ENCODE peak calls at places on chromosome 5, in five cellular contexts. One of them, this sample, is unnamed. For H3K79me2, the result is how much of the 10 kb centered on the place peaks cover.

GRCh38 chr5:157076558-157076957 is 17.6 kb upstream of the HAVCR1 start:
- DNase-seq in GM23338: no peak
- DNase-seq in mammary epithelial cell: no peak
- DNase-seq in neural progenitor cell: no peak
- DNase-seq in PC-9: no peak
- DNase-seq in this sample: no peak

GRCh38 chr5:173602423-173602822 is 14.0 kb downstream of the BOD1 start:
- DNase-seq in mammary epithelial cell: no peak
- DNase-seq in PC-9: no peak
- DNase-seq in GM23338: peak
- DNase-seq in neural progenitor cell: no peak
- DNase-seq in this sample: no peak

GRCh38 chr5:106140101-106140500 is 1530.6 kb downstream of the EFNA5 start:
- DNase-seq in mammary epithelial cell: no peak
- DNase-seq in neural progenitor cell: no peak
- DNase-seq in PC-9: no peak
- DNase-seq in GM23338: no peak
- DNase-seq in this sample: no peak

GRCh38 chr5:158676642-158677489 is 422.9 kb downstream of the EBF1 start:
- DNase-seq in neural progenitor cell: peak
- DNase-seq in PC-9: no peak
- DNase-seq in GM23338: peak
- DNase-seq in mammary epithelial cell: no peak
- DNase-seq in this sample: peak

GRCh38 chr5:68225911-68226563 is 10.5 kb downstream of the PIK3R1 start:
- DNase-seq in PC-9: no peak
- DNase-seq in GM23338: no peak
- DNase-seq in mammary epithelial cell: no peak
- DNase-seq in neural progenitor cell: no peak
- DNase-seq in this sample: no peak

GRCh38 chr5:140182803-140183367 is 7.9 kb downstream of the CYSTM1 start:
- DNase-seq in neural progenitor cell: peak
- DNase-seq in GM23338: peak
- DNase-seq in PC-9: no peak
- DNase-seq in mammary epithelial cell: no peak
- DNase-seq in this sample: no peak

GRCh38 chr5:91283326-91283725 is 99.8 kb downstream of the ARRDC3 start:
- DNase-seq in GM23338: no peak
- DNase-seq in neural progenitor cell: no peak
- DNase-seq in mammary epithelial cell: peak
- DNase-seq in PC-9: no peak
- DNase-seq in this sample: no peak

GRCh38 chr5:76804266-76804665 is 14.6 kb upstream of the F2RL1 start:
- DNase-seq in mammary epithelial cell: no peak
- DNase-seq in PC-9: peak
- DNase-seq in neural progenitor cell: no peak
- DNase-seq in GM23338: no peak
- DNase-seq in this sample: no peak

GRCh38 chr5:64229163-64229774 is 63.6 kb downstream of the RNF180 start:
- DNase-seq in GM23338: peak
- DNase-seq in neural progenitor cell: peak
- DNase-seq in PC-9: no peak
- DNase-seq in mammary epithelial cell: peak
- DNase-seq in this sample: peak

GRCh38 chr5:2993301-2993700 is 241.8 kb upstream of the IRX2 start:
- DNase-seq in PC-9: no peak
- DNase-seq in mammary epithelial cell: no peak
- DNase-seq in GM23338: no peak
- DNase-seq in neural progenitor cell: no peak
- DNase-seq in this sample: no peak

GRCh38 chr5:52024363-52024762 is 641.1 kb downstream of the ISL1 start:
- DNase-seq in GM23338: no peak
- DNase-seq in neural progenitor cell: no peak
- DNase-seq in mammary epithelial cell: no peak
- DNase-seq in PC-9: no peak
- DNase-seq in this sample: no peak

GRCh38 chr5:150469718-150470470 is 20.4 kb upstream of the RPS14 start:
- DNase-seq in PC-9: peak
- DNase-seq in neural progenitor cell: no peak
- DNase-seq in GM23338: no peak
- DNase-seq in mammary epithelial cell: peak
- DNase-seq in this sample: no peak

GRCh38 chr5:16265141-16265540 is 85.5 kb upstream of the MARCHF11 start:
- DNase-seq in PC-9: no peak
- DNase-seq in mammary epithelial cell: no peak
- DNase-seq in GM23338: no peak
- DNase-seq in neural progenitor cell: no peak
- DNase-seq in this sample: no peak

GRCh38 chr5:14655146-14655741 is 9.3 kb upstream of the OTULIN start:
- DNase-seq in mammary epithelial cell: no peak
- DNase-seq in PC-9: no peak
- DNase-seq in GM23338: no peak
- DNase-seq in neural progenitor cell: no peak
- DNase-seq in this sample: peak

GRCh38 chr5:29697786-29698414 is 1495.6 kb upstream of the CDH6 start:
- DNase-seq in PC-9: no peak
- DNase-seq in neural progenitor cell: peak
- DNase-seq in mammary epithelial cell: no peak
- DNase-seq in GM23338: peak
- DNase-seq in this sample: no peak

GRCh38 chr5:40401965-40402364 is 277.8 kb upstream of the PTGER4 start:
- DNase-seq in neural progenitor cell: no peak
- DNase-seq in GM23338: no peak
- DNase-seq in PC-9: peak
- DNase-seq in mammary epithelial cell: peak
- DNase-seq in this sample: no peak

GRCh38 chr5:17182494-17182893 is 34.9 kb upstream of the BASP1 start:
- DNase-seq in GM23338: no peak
- DNase-seq in PC-9: no peak
- DNase-seq in neural progenitor cell: no peak
- DNase-seq in mammary epithelial cell: peak
- DNase-seq in this sample: no peak

GRCh38 chr5:115450741-115451140 is 93.8 kb downstream of the FEM1C start:
- DNase-seq in mammary epithelial cell: peak
- DNase-seq in neural progenitor cell: no peak
- DNase-seq in GM23338: no peak
- DNase-seq in PC-9: no peak
- DNase-seq in this sample: no peak

GRCh38 chr5:23071682-23072081 is 218.5 kb upstream of the CDH12 start:
- DNase-seq in mammary epithelial cell: no peak
- DNase-seq in PC-9: no peak
- DNase-seq in neural progenitor cell: no peak
- DNase-seq in GM23338: no peak
- DNase-seq in this sample: no peak

GRCh38 chr5:139157556-139157955 is 40.6 kb downstream of the SIL1 start:
- DNase-seq in neural progenitor cell: no peak
- DNase-seq in mammary epithelial cell: no peak
- DNase-seq in GM23338: no peak
- DNase-seq in PC-9: peak
- DNase-seq in this sample: no peak

GRCh38 chr5:119276976-119277375 is 78.8 kb upstream of the TNFAIP8 start:
- DNase-seq in neural progenitor cell: no peak
- DNase-seq in PC-9: no peak
- DNase-seq in mammary epithelial cell: no peak
- DNase-seq in GM23338: no peak
- DNase-seq in this sample: peak

GRCh38 chr5:149030838-149031397 is 31.9 kb downstream of the SH3TC2 start:
- DNase-seq in GM23338: no peak
- DNase-seq in neural progenitor cell: no peak
- DNase-seq in mammary epithelial cell: no peak
- DNase-seq in PC-9: peak
- DNase-seq in this sample: no peak

GRCh38 chr5:53469946-53470687 is 10.3 kb upstream of the FST start:
- DNase-seq in neural progenitor cell: no peak
- DNase-seq in GM23338: no peak
- DNase-seq in mammary epithelial cell: peak
- DNase-seq in PC-9: peak
- DNase-seq in this sample: no peak

GRCh38 chr5:144467795-144468194 is 297.1 kb downstream of the KCTD16 start:
- DNase-seq in PC-9: no peak
- DNase-seq in GM23338: peak
- DNase-seq in mammary epithelial cell: peak
- DNase-seq in neural progenitor cell: peak
- DNase-seq in this sample: no peak

GRCh38 chr5:101364469-101364868 is 461.4 kb upstream of the ST8SIA4 start:
- DNase-seq in mammary epithelial cell: no peak
- DNase-seq in PC-9: no peak
- DNase-seq in neural progenitor cell: no peak
- DNase-seq in GM23338: no peak
- DNase-seq in this sample: no peak

GRCh38 chr5:6568909-6569308 is 63.9 kb downstream of the NSUN2 start:
- DNase-seq in PC-9: no peak
- DNase-seq in mammary epithelial cell: no peak
- DNase-seq in GM23338: no peak
- DNase-seq in neural progenitor cell: no peak
- DNase-seq in this sample: no peak

GRCh38 chr5:156722358-156722757 is 127.7 kb upstream of the PPP1R2B start:
- DNase-seq in GM23338: no peak
- DNase-seq in mammary epithelial cell: no peak
- DNase-seq in PC-9: no peak
- DNase-seq in neural progenitor cell: no peak
- DNase-seq in this sample: no peak

DNA sequence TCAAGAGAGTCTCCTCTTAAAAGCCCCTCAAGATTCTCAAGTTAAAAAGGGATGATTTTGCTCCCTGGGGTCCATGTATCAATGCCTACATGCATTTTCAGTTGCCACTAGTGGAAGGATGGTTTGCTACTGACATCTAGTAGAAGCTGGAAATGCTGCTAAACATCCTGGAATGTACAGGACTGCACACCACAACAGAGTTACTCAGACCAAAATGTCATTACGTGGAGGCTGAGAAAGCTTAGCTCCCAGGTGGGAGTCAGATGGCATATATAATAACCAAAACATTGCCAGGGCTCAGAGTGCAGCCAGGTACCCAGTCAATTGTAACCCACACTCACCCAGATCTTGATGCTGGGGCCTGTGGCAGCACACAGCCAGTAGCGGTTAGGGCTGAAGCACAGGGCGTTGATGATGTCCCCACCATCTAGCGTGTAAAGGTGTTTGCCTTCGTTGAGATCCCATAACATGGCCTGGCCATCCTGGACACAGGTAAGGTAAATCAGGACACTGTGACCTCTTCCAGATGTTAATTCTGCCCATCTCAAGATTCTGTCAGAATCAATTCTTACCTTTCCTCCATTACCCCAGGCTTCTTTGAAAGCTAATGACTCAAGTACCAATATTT is 5.8 kb downstream of the RACK1 start:
- DNase-seq in GM23338: no peak
- DNase-seq in PC-9: no peak
- DNase-seq in neural progenitor cell: no peak
- DNase-seq in mammary epithelial cell: no peak
- DNase-seq in this sample: no peak
- H3K79me2 ChIP-seq in GM23338: under half
- H3K79me2 ChIP-seq in PC-9: half or more
- H3K79me2 ChIP-seq in neural progenitor cell: under half
- H3K79me2 ChIP-seq in mammary epithelial cell: half or more
- H3K79me2 ChIP-seq in this sample: under half

GRCh38 chr5:113084402-113085083 is 107.9 kb downstream of the DCP2 start:
- DNase-seq in PC-9: no peak
- DNase-seq in mammary epithelial cell: no peak
- DNase-seq in neural progenitor cell: no peak
- DNase-seq in GM23338: no peak
- DNase-seq in this sample: no peak

GRCh38 chr5:113081881-113082546 is 105.4 kb downstream of the DCP2 start:
- DNase-seq in mammary epithelial cell: peak
- DNase-seq in GM23338: no peak
- DNase-seq in PC-9: no peak
- DNase-seq in neural progenitor cell: no peak
- DNase-seq in this sample: no peak

GRCh38 chr5:113081091-113081490 is 104.5 kb downstream of the DCP2 start:
- DNase-seq in PC-9: no peak
- DNase-seq in neural progenitor cell: peak
- DNase-seq in mammary epithelial cell: no peak
- DNase-seq in GM23338: peak
- DNase-seq in this sample: no peak

GRCh38 chr5:113085084-113085414 is 108.5 kb downstream of the DCP2 start:
- DNase-seq in mammary epithelial cell: no peak
- DNase-seq in GM23338: no peak
- DNase-seq in neural progenitor cell: no peak
- DNase-seq in PC-9: no peak
- DNase-seq in this sample: no peak

GRCh38 chr5:113082547-113082905 is 105.9 kb downstream of the DCP2 start:
- DNase-seq in GM23338: no peak
- DNase-seq in PC-9: no peak
- DNase-seq in mammary epithelial cell: no peak
- DNase-seq in neural progenitor cell: no peak
- DNase-seq in this sample: no peak
- H3K4me2 ChIP-seq in GM23338: no peak
- H3K4me2 ChIP-seq in PC-9: no peak
- H3K4me2 ChIP-seq in mammary epithelial cell: no peak
- H3K4me2 ChIP-seq in neural progenitor cell: no peak
- H3K4me2 ChIP-seq in this sample: no peak

GRCh38 chr5:78806544-78806943 is 158.0 kb upstream of the LHFPL2 start:
- DNase-seq in GM23338: no peak
- DNase-seq in neural progenitor cell: no peak
- DNase-seq in mammary epithelial cell: peak
- DNase-seq in PC-9: peak
- DNase-seq in this sample: no peak

GRCh38 chr5:78805474-78806124 is 157.0 kb upstream of the LHFPL2 start:
- DNase-seq in GM23338: no peak
- DNase-seq in neural progenitor cell: no peak
- DNase-seq in PC-9: no peak
- DNase-seq in mammary epithelial cell: no peak
- DNase-seq in this sample: no peak

GRCh38 chr5:78808380-78808779 is 159.8 kb upstream of the LHFPL2 start:
- DNase-seq in neural progenitor cell: no peak
- DNase-seq in mammary epithelial cell: no peak
- DNase-seq in PC-9: no peak
- DNase-seq in GM23338: no peak
- DNase-seq in this sample: no peak

GRCh38 chr5:78803386-78803785 is 154.8 kb upstream of the LHFPL2 start:
- DNase-seq in GM23338: no peak
- DNase-seq in PC-9: no peak
- DNase-seq in mammary epithelial cell: no peak
- DNase-seq in neural progenitor cell: no peak
- DNase-seq in this sample: no peak

GRCh38 chr5:78804995-78805394 is 156.4 kb upstream of the LHFPL2 start:
- DNase-seq in neural progenitor cell: no peak
- DNase-seq in PC-9: no peak
- DNase-seq in GM23338: no peak
- DNase-seq in mammary epithelial cell: no peak
- DNase-seq in this sample: no peak
- H2AFZ ChIP-seq in neural progenitor cell: no peak
- H2AFZ ChIP-seq in PC-9: no peak
- H2AFZ ChIP-seq in GM23338: no peak
- H2AFZ ChIP-seq in mammary epithelial cell: no peak
- H2AFZ ChIP-seq in this sample: no peak

DNA sequence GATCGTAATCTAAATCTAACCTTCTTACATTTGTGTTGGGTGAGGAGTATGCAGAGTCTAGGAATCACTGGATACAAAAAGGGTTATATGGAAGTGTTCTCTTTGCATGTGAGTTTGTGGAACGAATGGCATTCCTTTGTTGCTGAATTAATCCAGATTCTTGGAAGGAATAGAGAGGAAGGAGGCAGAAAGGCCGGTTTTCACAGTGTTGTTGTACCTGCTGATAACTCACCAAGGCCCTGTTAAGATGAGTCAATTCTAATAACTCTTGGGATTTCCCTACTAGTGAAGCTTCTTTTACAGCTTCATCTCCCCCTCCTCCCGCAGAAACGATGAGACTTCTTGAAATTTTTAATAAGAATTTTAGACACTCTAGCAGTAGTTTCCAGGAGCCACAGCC is 84.0 kb downstream of the ZSWIM6 start:
- DNase-seq in PC-9: no peak
- DNase-seq in mammary epithelial cell: peak
- DNase-seq in GM23338: peak
- DNase-seq in neural progenitor cell: peak
- DNase-seq in this sample: no peak
- H3K79me2 ChIP-seq in PC-9: half or more
- H3K79me2 ChIP-seq in mammary epithelial cell: half or more
- H3K79me2 ChIP-seq in GM23338: half or more
- H3K79me2 ChIP-seq in neural progenitor cell: half or more
- H3K79me2 ChIP-seq in this sample: under half